ENCODE peak calls at places on chromosomes 13 and 19, in nine cellular contexts. M is AG04450, F is mammary epithelial cell, H is fibroblast of the aortic adventitia, Z is fibroblast of the conjunctiva, O is M059J, T is A549, S is stomach, P is cardiac muscle cell. W is an unnamed sample.

GRCh38 chr19:45211751-45212381 is 33.3 kb downstream of the BLOC1S3 start:
- DNase-seq in O (peak), T (no peak), F (no peak), Z (no peak), M (no peak), H (peak), P (no peak), S (peak), W (no peak)

GRCh38 chr13:98173431-98173921 is 3.6 kb downstream of the RNF113B start:
- DNase-seq in Z (peak), P (no peak), T (no peak), F (peak), S (no peak), H (peak), M (peak), O (peak), W (no peak)

GRCh38 chr19:8324186-8325050 is 3.1 kb downstream of the RPS28 start:
- DNase-seq in T (no peak), O (no peak), M (no peak), Z (no peak), P (no peak), H (no peak), F (no peak), S (no peak), W (no peak)

GRCh38 chr19:18939922-18940775 is 868 bp downstream of the HOMER3 start:
- DNase-seq in P (peak), M (no peak), Z (peak), T (peak), S (peak), H (peak), O (peak), F (peak), W (no peak)

GRCh38 chr19:39494661-39495060 is 4.1 kb upstream of the DLL3 start:
- DNase-seq in F (no peak), H (no peak), T (no peak), M (no peak), O (no peak), S (no peak), Z (no peak), P (no peak), W (no peak)

GRCh38 chr19:10007811-10008211 is 2.5 kb downstream of the COL5A3 start:
- DNase-seq in S (no peak), P (no peak), F (no peak), M (no peak), O (peak), Z (no peak), T (no peak), H (peak), W (no peak)

GRCh38 chr19:2080336-2080988 is 15.7 kb downstream of the MOB3A start:
- DNase-seq in S (no peak), T (no peak), M (no peak), F (no peak), H (no peak), O (no peak), P (no peak), Z (no peak), W (no peak)

GRCh38 chr13:41075034-41075433 is 13.7 kb downstream of the WBP4 start:
- DNase-seq in T (peak), S (no peak), M (no peak), H (peak), O (no peak), P (peak), Z (no peak), F (no peak), W (peak)